ENCODE peak calls at places on chromosomes 13 and 19, in nine cellular contexts. D, B, H, I, J, N, Y, P and E are unnamed samples. For H3K4me1, the result is how much of the 10 kb centered on the place peaks cover.

GRCh38 chr19:46426506-46427162 is 2.1 kb downstream of the PNMA8C start:
- DNase-seq in Y (no peak), N (peak), J (no peak), H (peak), D (no peak), I (peak), P (no peak), B (peak), E (peak)

GRCh38 chr13:46484561-46484960 is 68.4 kb upstream of the LRCH1 start:
- DNase-seq in H (no peak), N (no peak), D (no peak), B (no peak), Y (no peak), P (no peak), I (no peak), J (no peak), E (no peak)

GRCh38 chr13:77515785-77516184 is 19.7 kb upstream of the SCEL start:
- DNase-seq in N (no peak), I (no peak), J (no peak), B (no peak), P (no peak), Y (no peak), D (no peak), H (no peak), E (no peak)

GRCh38 chr19:55058781-55059610 is 4.0 kb downstream of the RDH13 start:
- DNase-seq in H (no peak), N (no peak), Y (no peak), I (no peak), D (no peak), J (no peak), P (no peak), B (peak), E (no peak)

GRCh38 chr19:33388231-33388816 is 14.8 kb downstream of the CEBPG start:
- DNase-seq in P (no peak), B (no peak), D (no peak), J (no peak), N (no peak), I (no peak), Y (no peak), H (no peak), E (peak)

GRCh38 chr13:99746857-99747710 is 224.5 kb downstream of the ZIC5 start:
- DNase-seq in H (no peak), B (peak), I (no peak), D (no peak), J (no peak), P (no peak), N (no peak), Y (no peak), E (no peak)

GRCh38 chr13:101417043-101417406 is 717 bp upstream of the NALCN start:
- DNase-seq in B (no peak), N (no peak), J (no peak), I (no peak), Y (peak), D (peak), P (no peak), H (no peak), E (no peak)

GRCh38 chr13:85588359-85588758 is 210.9 kb downstream of the SLITRK6 start:
- DNase-seq in N (no peak), B (peak), Y (no peak), J (no peak), P (no peak), D (no peak), I (no peak), H (no peak), E (no peak)

GRCh38 chr19:368624-369020 is 24.0 kb upstream of the MIER2 start:
- DNase-seq in B (no peak), I (no peak), H (no peak), J (no peak), D (no peak), P (no peak), Y (no peak), N (no peak), E (no peak)

GRCh38 chr19:39154626-39155100 is 29.1 kb downstream of the PAK4 start:
- DNase-seq in D (peak), J (no peak), B (peak), I (no peak), Y (no peak), H (peak), N (no peak), P (no peak), E (peak)

GRCh38 chr13:98842858-98843481 is 90.5 kb upstream of the SLC15A1 start:
- DNase-seq in N (peak), P (no peak), D (peak), B (peak), H (peak), Y (peak), I (peak), J (peak), E (peak)

GRCh38 chr13:80359459-80360297 is 18.8 kb upstream of the SPRY2 start:
- DNase-seq in Y (no peak), P (no peak), H (no peak), I (peak), D (no peak), J (no peak), B (peak), N (no peak), E (no peak)

GRCh38 chr13:100549316-100549715 is 39.3 kb downstream of the GGACT start:
- DNase-seq in Y (no peak), H (no peak), B (no peak), J (no peak), N (no peak), I (no peak), D (no peak), P (no peak), E (no peak)

DNA sequence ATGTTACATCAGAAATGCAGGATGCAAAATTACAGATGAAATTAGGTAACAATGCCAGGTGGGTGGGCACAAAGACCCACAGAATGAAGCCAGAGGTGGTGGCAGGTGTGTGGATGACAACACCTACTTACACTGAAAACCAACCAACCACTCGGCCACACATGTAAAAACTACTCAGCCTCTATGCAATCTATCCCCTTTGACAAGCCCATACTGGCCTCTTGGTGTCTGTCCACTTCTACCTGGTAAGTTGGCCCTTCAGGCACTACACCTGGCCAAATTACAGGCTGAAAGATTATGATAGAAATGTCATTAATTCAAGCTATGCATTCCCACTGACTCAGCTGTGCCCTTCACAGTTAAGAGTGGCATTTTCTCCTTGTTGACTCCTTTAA is 50.0 kb downstream of the BRD4 start:
- DNase-seq in I (no peak), J (no peak), B (no peak), N (no peak), P (no peak), Y (no peak), H (no peak), D (peak), E (no peak)
- H3K4me1 ChIP-seq in I (half or more), J (half or more), B (half or more), N (half or more), P (half or more), Y (half or more), H (half or more), D (half or more), E (under half)

GRCh38 chr19:17605761-17606745 is 50.6 kb downstream of the COLGALT1 start:
- DNase-seq in Y (no peak), B (peak), P (peak), H (peak), I (peak), J (peak), D (peak), N (peak), E (peak)
- TF ChIP-seq CTCF in Y (peak), B (peak), P (peak), H (peak), I (peak), J (peak), D (peak), N (peak), E (peak)

GRCh38 chr13:109655206-109655600 is 131.2 kb downstream of the IRS2 start:
- DNase-seq in Y (no peak), H (no peak), D (no peak), I (no peak), N (no peak), B (no peak), J (no peak), P (no peak), E (no peak)
- H3K4me1 ChIP-seq in Y (under half), H (under half), D (under half), I (under half), N (under half), B (under half), J (under half), P (under half), E (under half)

DNA sequence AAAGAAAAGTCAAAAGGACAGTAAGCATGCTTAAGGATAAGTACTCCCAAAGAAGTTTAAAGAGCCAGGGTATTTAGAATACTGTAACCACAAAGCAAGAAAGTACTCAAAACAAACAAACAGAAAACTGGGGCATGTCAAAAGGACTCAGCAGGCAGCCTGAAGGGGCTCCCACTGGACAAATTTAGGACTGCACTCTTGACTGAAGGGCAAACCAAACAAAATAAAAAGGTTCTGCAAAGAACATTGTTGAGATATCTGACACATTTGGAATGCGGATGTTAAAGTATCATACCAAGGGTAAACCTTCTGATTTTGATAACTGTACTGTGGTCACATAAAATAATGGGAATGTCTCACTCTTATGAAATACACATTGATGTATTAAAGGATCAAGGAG is 157.4 kb downstream of the TNFSF13B start:
- DNase-seq in N (no peak), D (no peak), H (no peak), B (peak), Y (no peak), P (no peak), J (no peak), I (no peak), E (no peak)
- TF ChIP-seq CTCF in N (no peak), D (no peak), H (no peak), B (peak), Y (no peak), P (no peak), J (no peak), I (no peak), E (no peak)

GRCh38 chr13:48405865-48406264 is 7.0 kb downstream of the LPAR6 start:
- DNase-seq in P (no peak), N (no peak), J (no peak), B (no peak), H (no peak), I (no peak), Y (no peak), D (peak), E (no peak)
- H3K4me1 ChIP-seq in P (half or more), N (under half), J (under half), B (under half), H (under half), I (under half), Y (under half), D (under half), E (under half)

GRCh38 chr13:107865643-107866006 is 349.7 kb downstream of the LIG4 start:
- DNase-seq in N (no peak), B (no peak), I (no peak), Y (no peak), J (no peak), H (no peak), D (no peak), P (no peak), E (no peak)
- TF ChIP-seq CTCF in N (no peak), B (no peak), I (no peak), Y (no peak), J (no peak), H (no peak), D (no peak), P (no peak), E (no peak)

GRCh38 chr13:45331981-45332830 is 8.8 kb downstream of the TPT1 start:
- DNase-seq in B (no peak), D (peak), P (no peak), Y (no peak), N (no peak), J (no peak), I (no peak), H (no peak), E (no peak)
- H3K4me1 ChIP-seq in B (under half), D (half or more), P (half or more), Y (half or more), N (under half), J (under half), I (half or more), H (under half), E (half or more)

GRCh38 chr19:3670796-3671679 is 29.2 kb downstream of the PIP5K1C start:
- DNase-seq in B (no peak), N (peak), J (peak), I (peak), P (peak), H (peak), D (no peak), Y (peak), E (no peak)
- TF ChIP-seq CTCF in B (no peak), N (no peak), J (no peak), I (no peak), P (no peak), H (no peak), D (no peak), Y (no peak), E (no peak)